ENCODE peak calls at places on chromosome 14, in nine cellular contexts. One of them, this sample, is unnamed.
A peak's percentile ranks its signal among the peaks of the same experiment; 100 is the strongest.

GRCh38 chr14:69043598-69044267 is 64.6 kb upstream of the ACTN1 start:
- DNase-seq in sigmoid colon: peak; percentile 79
- DNase-seq in breast epithelium: no peak
- DNase-seq in neuronal stem cell: no peak
- DNase-seq in tibial artery: peak; percentile 81
- DNase-seq in cardiac muscle cell: no peak
- DNase-seq in HFF-Myc: no peak
- DNase-seq in heart left ventricle: no peak
- DNase-seq in effector memory CD4-positive, alpha-beta T cell: no peak
- DNase-seq in this sample: peak; percentile 42

GRCh38 chr14:68235011-68235410 is 415.4 kb downstream of the RAD51B start:
- DNase-seq in sigmoid colon: no peak
- DNase-seq in breast epithelium: no peak
- DNase-seq in neuronal stem cell: no peak
- DNase-seq in effector memory CD4-positive, alpha-beta T cell: no peak
- DNase-seq in HFF-Myc: no peak
- DNase-seq in cardiac muscle cell: no peak
- DNase-seq in tibial artery: no peak
- DNase-seq in heart left ventricle: no peak
- DNase-seq in this sample: no peak

GRCh38 chr14:104680056-104680805 is 9.2 kb upstream of the INF2 start:
- DNase-seq in heart left ventricle: peak; percentile 57
- DNase-seq in sigmoid colon: peak; percentile 79
- DNase-seq in HFF-Myc: no peak
- DNase-seq in effector memory CD4-positive, alpha-beta T cell: no peak
- DNase-seq in cardiac muscle cell: no peak
- DNase-seq in neuronal stem cell: no peak
- DNase-seq in breast epithelium: no peak
- DNase-seq in tibial artery: peak; percentile 90
- DNase-seq in this sample: peak; percentile 75

GRCh38 chr14:89531661-89532335 is 114.8 kb upstream of the FOXN3 start:
- DNase-seq in cardiac muscle cell: no peak
- DNase-seq in heart left ventricle: no peak
- DNase-seq in tibial artery: no peak
- DNase-seq in HFF-Myc: no peak
- DNase-seq in sigmoid colon: no peak
- DNase-seq in effector memory CD4-positive, alpha-beta T cell: no peak
- DNase-seq in neuronal stem cell: no peak
- DNase-seq in breast epithelium: no peak
- DNase-seq in this sample: no peak

GRCh38 chr14:26960049-26960688 is 362.3 kb upstream of the NOVA1 start:
- DNase-seq in neuronal stem cell: peak; percentile 35
- DNase-seq in HFF-Myc: no peak
- DNase-seq in breast epithelium: no peak
- DNase-seq in cardiac muscle cell: no peak
- DNase-seq in tibial artery: no peak
- DNase-seq in sigmoid colon: no peak
- DNase-seq in heart left ventricle: no peak
- DNase-seq in effector memory CD4-positive, alpha-beta T cell: no peak
- DNase-seq in this sample: peak; percentile 41

GRCh38 chr14:55752580-55753365 is 172.8 kb downstream of the KTN1 start:
- DNase-seq in cardiac muscle cell: no peak
- DNase-seq in sigmoid colon: no peak
- DNase-seq in heart left ventricle: no peak
- DNase-seq in HFF-Myc: peak; percentile 16
- DNase-seq in breast epithelium: peak; percentile 64
- DNase-seq in tibial artery: no peak
- DNase-seq in neuronal stem cell: no peak
- DNase-seq in effector memory CD4-positive, alpha-beta T cell: no peak
- DNase-seq in this sample: peak; percentile 71

GRCh38 chr14:76759589-76759988 is 1.7 kb upstream of the VASH1 start:
- DNase-seq in HFF-Myc: no peak
- DNase-seq in heart left ventricle: no peak
- DNase-seq in tibial artery: peak; percentile 46
- DNase-seq in effector memory CD4-positive, alpha-beta T cell: no peak
- DNase-seq in cardiac muscle cell: no peak
- DNase-seq in neuronal stem cell: no peak
- DNase-seq in breast epithelium: no peak
- DNase-seq in sigmoid colon: no peak
- DNase-seq in this sample: no peak

GRCh38 chr14:32542507-32542906 is 213.4 kb downstream of the AKAP6 start:
- DNase-seq in sigmoid colon: no peak
- DNase-seq in heart left ventricle: no peak
- DNase-seq in breast epithelium: no peak
- DNase-seq in tibial artery: no peak
- DNase-seq in cardiac muscle cell: no peak
- DNase-seq in neuronal stem cell: no peak
- DNase-seq in effector memory CD4-positive, alpha-beta T cell: no peak
- DNase-seq in HFF-Myc: no peak
- DNase-seq in this sample: no peak

GRCh38 chr14:103539056-103539825 is 10.2 kb downstream of the TRMT61A start:
- DNase-seq in tibial artery: no peak
- DNase-seq in breast epithelium: no peak
- DNase-seq in heart left ventricle: peak; percentile 47
- DNase-seq in sigmoid colon: no peak
- DNase-seq in HFF-Myc: no peak
- DNase-seq in neuronal stem cell: no peak
- DNase-seq in cardiac muscle cell: no peak
- DNase-seq in effector memory CD4-positive, alpha-beta T cell: no peak
- DNase-seq in this sample: no peak

GRCh38 chr14:73764881-73765280 is 50.7 kb upstream of the PNMA1 start:
- DNase-seq in breast epithelium: no peak
- DNase-seq in HFF-Myc: no peak
- DNase-seq in effector memory CD4-positive, alpha-beta T cell: no peak
- DNase-seq in tibial artery: peak; percentile 86
- DNase-seq in neuronal stem cell: no peak
- DNase-seq in sigmoid colon: peak; percentile 86
- DNase-seq in heart left ventricle: no peak
- DNase-seq in cardiac muscle cell: no peak
- DNase-seq in this sample: peak; percentile 50

GRCh38 chr14:24054646-24055045 is 2.8 kb downstream of the CARMIL3 start:
- DNase-seq in breast epithelium: no peak
- DNase-seq in effector memory CD4-positive, alpha-beta T cell: no peak
- DNase-seq in HFF-Myc: no peak
- DNase-seq in heart left ventricle: no peak
- DNase-seq in sigmoid colon: no peak
- DNase-seq in neuronal stem cell: no peak
- DNase-seq in cardiac muscle cell: no peak
- DNase-seq in tibial artery: peak; percentile 39
- DNase-seq in this sample: no peak

GRCh38 chr14:30620178-30620577 is 1.9 kb upstream of the SCFD1 start:
- DNase-seq in effector memory CD4-positive, alpha-beta T cell: no peak
- DNase-seq in tibial artery: no peak
- DNase-seq in neuronal stem cell: no peak
- DNase-seq in HFF-Myc: no peak
- DNase-seq in heart left ventricle: no peak
- DNase-seq in cardiac muscle cell: no peak
- DNase-seq in breast epithelium: no peak
- DNase-seq in sigmoid colon: no peak
- DNase-seq in this sample: no peak

GRCh38 chr14:34052658-34053014 is 101.8 kb upstream of the EGLN3 start:
- DNase-seq in neuronal stem cell: no peak
- DNase-seq in effector memory CD4-positive, alpha-beta T cell: no peak
- DNase-seq in sigmoid colon: no peak
- DNase-seq in breast epithelium: no peak
- DNase-seq in cardiac muscle cell: no peak
- DNase-seq in heart left ventricle: no peak
- DNase-seq in HFF-Myc: no peak
- DNase-seq in tibial artery: no peak
- DNase-seq in this sample: peak; percentile 77

GRCh38 chr14:84584526-84584925 is 945.4 kb upstream of the FLRT2 start:
- DNase-seq in breast epithelium: no peak
- DNase-seq in neuronal stem cell: no peak
- DNase-seq in tibial artery: no peak
- DNase-seq in heart left ventricle: no peak
- DNase-seq in HFF-Myc: no peak
- DNase-seq in cardiac muscle cell: no peak
- DNase-seq in effector memory CD4-positive, alpha-beta T cell: no peak
- DNase-seq in sigmoid colon: no peak
- DNase-seq in this sample: no peak

GRCh38 chr14:74220991-74221390 is 18.3 kb upstream of the VSX2 start:
- DNase-seq in heart left ventricle: no peak
- DNase-seq in tibial artery: peak; percentile 32
- DNase-seq in cardiac muscle cell: no peak
- DNase-seq in breast epithelium: no peak
- DNase-seq in neuronal stem cell: no peak
- DNase-seq in sigmoid colon: no peak
- DNase-seq in HFF-Myc: no peak
- DNase-seq in effector memory CD4-positive, alpha-beta T cell: no peak
- DNase-seq in this sample: no peak

GRCh38 chr14:57492859-57493258 is 798 bp downstream of the CCDC198 start:
- DNase-seq in HFF-Myc: no peak
- DNase-seq in breast epithelium: no peak
- DNase-seq in tibial artery: no peak
- DNase-seq in sigmoid colon: no peak
- DNase-seq in cardiac muscle cell: no peak
- DNase-seq in neuronal stem cell: no peak
- DNase-seq in effector memory CD4-positive, alpha-beta T cell: no peak
- DNase-seq in heart left ventricle: no peak
- DNase-seq in this sample: no peak

GRCh38 chr14:38496092-38496491 is 240.2 kb upstream of the CLEC14A start:
- DNase-seq in HFF-Myc: no peak
- DNase-seq in heart left ventricle: no peak
- DNase-seq in neuronal stem cell: no peak
- DNase-seq in effector memory CD4-positive, alpha-beta T cell: no peak
- DNase-seq in sigmoid colon: no peak
- DNase-seq in tibial artery: no peak
- DNase-seq in breast epithelium: no peak
- DNase-seq in cardiac muscle cell: no peak
- DNase-seq in this sample: no peak

GRCh38 chr14:20059745-20060144 is at the start of gene OR4L1:
- DNase-seq in sigmoid colon: no peak
- DNase-seq in cardiac muscle cell: no peak
- DNase-seq in effector memory CD4-positive, alpha-beta T cell: no peak
- DNase-seq in tibial artery: no peak
- DNase-seq in neuronal stem cell: no peak
- DNase-seq in HFF-Myc: no peak
- DNase-seq in breast epithelium: no peak
- DNase-seq in heart left ventricle: no peak
- DNase-seq in this sample: no peak

GRCh38 chr14:75426332-75427125 is 1.3 kb upstream of the JDP2 start:
- DNase-seq in sigmoid colon: no peak
- DNase-seq in neuronal stem cell: no peak
- DNase-seq in tibial artery: no peak
- DNase-seq in cardiac muscle cell: no peak
- DNase-seq in HFF-Myc: no peak
- DNase-seq in breast epithelium: no peak
- DNase-seq in heart left ventricle: no peak
- DNase-seq in effector memory CD4-positive, alpha-beta T cell: no peak
- DNase-seq in this sample: no peak

GRCh38 chr14:46663382-46663781 is 11.8 kb upstream of the RPL10L start:
- DNase-seq in cardiac muscle cell: no peak
- DNase-seq in breast epithelium: no peak
- DNase-seq in HFF-Myc: no peak
- DNase-seq in heart left ventricle: no peak
- DNase-seq in effector memory CD4-positive, alpha-beta T cell: no peak
- DNase-seq in tibial artery: no peak
- DNase-seq in sigmoid colon: no peak
- DNase-seq in neuronal stem cell: no peak
- DNase-seq in this sample: no peak
- H3K4me3 ChIP-seq in cardiac muscle cell: no peak overlapping the region
- H3K4me3 ChIP-seq in breast epithelium: no peak overlapping the region
- H3K4me3 ChIP-seq in HFF-Myc: no peak overlapping the region
- H3K4me3 ChIP-seq in heart left ventricle: no peak overlapping the region
- H3K4me3 ChIP-seq in effector memory CD4-positive, alpha-beta T cell: no peak overlapping the region
- H3K4me3 ChIP-seq in tibial artery: no peak overlapping the region
- H3K4me3 ChIP-seq in sigmoid colon: no peak overlapping the region
- H3K4me3 ChIP-seq in neuronal stem cell: no peak overlapping the region
- H3K4me3 ChIP-seq in this sample: no peak overlapping the region

GRCh38 chr14:93734086-93734822 is 54.0 kb downstream of the PRIMA1 start:
- DNase-seq in sigmoid colon: no peak
- DNase-seq in HFF-Myc: no peak
- DNase-seq in tibial artery: no peak
- DNase-seq in effector memory CD4-positive, alpha-beta T cell: no peak
- DNase-seq in breast epithelium: no peak
- DNase-seq in heart left ventricle: no peak
- DNase-seq in cardiac muscle cell: peak; percentile 37
- DNase-seq in neuronal stem cell: no peak
- DNase-seq in this sample: no peak
- H3K4me3 ChIP-seq in sigmoid colon: no peak overlapping the region
- H3K4me3 ChIP-seq in HFF-Myc: no peak overlapping the region
- H3K4me3 ChIP-seq in tibial artery: no peak overlapping the region
- H3K4me3 ChIP-seq in effector memory CD4-positive, alpha-beta T cell: no peak overlapping the region
- H3K4me3 ChIP-seq in breast epithelium: no peak overlapping the region
- H3K4me3 ChIP-seq in heart left ventricle: no peak overlapping the region
- H3K4me3 ChIP-seq in cardiac muscle cell: no peak overlapping the region
- H3K4me3 ChIP-seq in neuronal stem cell: no peak overlapping the region
- H3K4me3 ChIP-seq in this sample: no peak overlapping the region

GRCh38 chr14:99737956-99738667 is 54.0 kb downstream of the CYP46A1 start:
- DNase-seq in cardiac muscle cell: no peak
- DNase-seq in sigmoid colon: peak; percentile 77
- DNase-seq in effector memory CD4-positive, alpha-beta T cell: no peak
- DNase-seq in tibial artery: no peak
- DNase-seq in heart left ventricle: peak; percentile 57
- DNase-seq in HFF-Myc: no peak
- DNase-seq in neuronal stem cell: no peak
- DNase-seq in breast epithelium: no peak
- DNase-seq in this sample: no peak
- H3K4me3 ChIP-seq in cardiac muscle cell: no peak overlapping the region
- H3K4me3 ChIP-seq in sigmoid colon: peak overlapping the region; percentile 70
- H3K4me3 ChIP-seq in effector memory CD4-positive, alpha-beta T cell: no peak overlapping the region
- H3K4me3 ChIP-seq in tibial artery: peak overlapping the region; percentile 63
- H3K4me3 ChIP-seq in heart left ventricle: peak overlapping the region; percentile 66
- H3K4me3 ChIP-seq in HFF-Myc: no peak overlapping the region
- H3K4me3 ChIP-seq in neuronal stem cell: no peak overlapping the region
- H3K4me3 ChIP-seq in breast epithelium: peak overlapping the region; percentile 54
- H3K4me3 ChIP-seq in this sample: peak overlapping the region; percentile 49

GRCh38 chr14:95871531-95871930 is 5.1 kb upstream of the TUNAR start:
- DNase-seq in HFF-Myc: no peak
- DNase-seq in cardiac muscle cell: peak; percentile 41
- DNase-seq in tibial artery: no peak
- DNase-seq in breast epithelium: no peak
- DNase-seq in sigmoid colon: no peak
- DNase-seq in effector memory CD4-positive, alpha-beta T cell: no peak
- DNase-seq in neuronal stem cell: no peak
- DNase-seq in heart left ventricle: no peak
- DNase-seq in this sample: no peak

GRCh38 chr14:95877633-95878032 is 1.0 kb downstream of the TUNAR start:
- DNase-seq in neuronal stem cell: no peak
- DNase-seq in cardiac muscle cell: no peak
- DNase-seq in effector memory CD4-positive, alpha-beta T cell: no peak
- DNase-seq in HFF-Myc: no peak
- DNase-seq in breast epithelium: no peak
- DNase-seq in heart left ventricle: no peak
- DNase-seq in tibial artery: no peak
- DNase-seq in sigmoid colon: no peak
- DNase-seq in this sample: no peak

GRCh38 chr14:95876769-95877490 is at the start of gene TUNAR:
- DNase-seq in neuronal stem cell: peak; percentile 32
- DNase-seq in sigmoid colon: no peak
- DNase-seq in HFF-Myc: no peak
- DNase-seq in heart left ventricle: no peak
- DNase-seq in breast epithelium: no peak
- DNase-seq in tibial artery: no peak
- DNase-seq in cardiac muscle cell: peak; percentile 59
- DNase-seq in effector memory CD4-positive, alpha-beta T cell: no peak
- DNase-seq in this sample: no peak

GRCh38 chr14:95872777-95873176 is 3.9 kb upstream of the TUNAR start:
- DNase-seq in sigmoid colon: no peak
- DNase-seq in breast epithelium: no peak
- DNase-seq in effector memory CD4-positive, alpha-beta T cell: no peak
- DNase-seq in heart left ventricle: no peak
- DNase-seq in HFF-Myc: no peak
- DNase-seq in tibial artery: no peak
- DNase-seq in neuronal stem cell: no peak
- DNase-seq in cardiac muscle cell: no peak
- DNase-seq in this sample: no peak

GRCh38 chr14:95875831-95876768 is 532 bp upstream of the TUNAR start:
- DNase-seq in sigmoid colon: no peak
- DNase-seq in effector memory CD4-positive, alpha-beta T cell: no peak
- DNase-seq in cardiac muscle cell: peak; percentile 55
- DNase-seq in tibial artery: no peak
- DNase-seq in HFF-Myc: no peak
- DNase-seq in neuronal stem cell: peak; percentile 74
- DNase-seq in heart left ventricle: no peak
- DNase-seq in breast epithelium: no peak
- DNase-seq in this sample: no peak
- H3K4me3 ChIP-seq in sigmoid colon: peak overlapping the region; percentile 37
- H3K4me3 ChIP-seq in effector memory CD4-positive, alpha-beta T cell: no peak overlapping the region
- H3K4me3 ChIP-seq in cardiac muscle cell: peak overlapping the region; percentile 72
- H3K4me3 ChIP-seq in tibial artery: peak overlapping the region; percentile 48
- H3K4me3 ChIP-seq in HFF-Myc: no peak overlapping the region
- H3K4me3 ChIP-seq in neuronal stem cell: peak overlapping the region; percentile 90
- H3K4me3 ChIP-seq in heart left ventricle: peak overlapping the region; percentile 43
- H3K4me3 ChIP-seq in breast epithelium: peak overlapping the region; percentile 52
- H3K4me3 ChIP-seq in this sample: no peak overlapping the region